ENCODE peak calls at places on chromosomes 5 and 9, in seven cellular contexts. O, G, T, H, X, R and W are unnamed samples.

GRCh38 chr9:92988215-92988731 is 41.0 kb downstream of the FGD3 start:
- DNase-seq in G (no peak), R (no peak), H (peak), X (no peak), O (no peak), T (no peak), W (no peak)

GRCh38 chr9:37421914-37422288 is 595 bp upstream of the GRHPR start:
- DNase-seq in X (no peak), G (peak), O (no peak), R (no peak), T (no peak), H (peak), W (no peak)

GRCh38 chr9:127204771-127205470 is 59.7 kb upstream of the GARNL3 start:
- DNase-seq in H (peak), X (no peak), O (no peak), T (no peak), G (no peak), R (no peak), W (no peak)

GRCh38 chr5:149358294-149358651 is 427 bp downstream of the PCYOX1L start:
- DNase-seq in H (no peak), R (peak), X (no peak), G (peak), O (peak), T (peak), W (no peak)

GRCh38 chr9:93095205-93096130 is 549 bp upstream of the CARD19 start:
- DNase-seq in X (peak), R (peak), O (peak), H (peak), G (peak), T (peak), W (peak)

GRCh38 chr9:86353591-86354047 is 591 bp downstream of the TUT7 start:
- DNase-seq in H (no peak), G (no peak), R (no peak), O (no peak), X (no peak), T (no peak), W (no peak)

GRCh38 chr9:38339087-38339486 is 53.4 kb upstream of the ALDH1B1 start:
- DNase-seq in G (no peak), R (no peak), X (no peak), O (no peak), T (no peak), H (no peak), W (no peak)

GRCh38 chr5:82050955-82051354 is 79.1 kb downstream of the ATG10 start:
- DNase-seq in T (no peak), X (no peak), R (no peak), H (no peak), G (no peak), O (no peak), W (no peak)

GRCh38 chr5:77972545-77973252 is 196.6 kb upstream of the TBCA start:
- DNase-seq in O (peak), T (no peak), H (no peak), R (peak), X (no peak), G (no peak), W (no peak)
- TF ChIP-seq CTCF in O (no peak), T (no peak), H (no peak), R (no peak), X (no peak), G (no peak), W (no peak)

GRCh38 chr5:139368613-139369012 is 14.5 kb downstream of the SLC23A1 start:
- DNase-seq in H (no peak), R (no peak), O (no peak), G (no peak), T (no peak), X (no peak), W (no peak)
- TF ChIP-seq CTCF in H (peak), R (no peak), O (no peak), G (no peak), T (no peak), X (no peak), W (no peak)

DNA sequence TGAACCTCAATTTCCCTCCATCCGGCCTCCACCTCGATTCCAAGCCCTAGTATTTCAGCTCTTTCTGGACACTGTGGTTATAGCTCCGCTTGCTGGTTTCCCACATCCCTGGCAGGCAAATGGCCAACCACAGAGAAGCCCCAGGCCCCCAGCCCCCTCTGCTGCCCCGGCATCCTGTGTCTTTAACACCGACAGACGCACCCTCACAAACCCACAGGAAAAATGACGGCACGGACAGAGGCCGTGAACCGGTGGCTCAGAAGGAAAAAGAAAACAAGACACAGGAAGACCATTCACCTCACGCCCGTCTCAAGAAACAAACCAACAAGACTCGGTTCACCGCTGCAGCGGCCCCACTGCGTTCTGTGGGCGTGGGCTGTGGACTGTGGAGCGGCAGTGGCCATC is 1.5 kb upstream of the CLIC3 start:
- DNase-seq in O (no peak), X (no peak), T (peak), R (no peak), G (no peak), H (no peak), W (no peak)
- TF ChIP-seq CTCF in O (no peak), X (no peak), T (no peak), R (no peak), G (no peak), H (no peak), W (no peak)

DNA sequence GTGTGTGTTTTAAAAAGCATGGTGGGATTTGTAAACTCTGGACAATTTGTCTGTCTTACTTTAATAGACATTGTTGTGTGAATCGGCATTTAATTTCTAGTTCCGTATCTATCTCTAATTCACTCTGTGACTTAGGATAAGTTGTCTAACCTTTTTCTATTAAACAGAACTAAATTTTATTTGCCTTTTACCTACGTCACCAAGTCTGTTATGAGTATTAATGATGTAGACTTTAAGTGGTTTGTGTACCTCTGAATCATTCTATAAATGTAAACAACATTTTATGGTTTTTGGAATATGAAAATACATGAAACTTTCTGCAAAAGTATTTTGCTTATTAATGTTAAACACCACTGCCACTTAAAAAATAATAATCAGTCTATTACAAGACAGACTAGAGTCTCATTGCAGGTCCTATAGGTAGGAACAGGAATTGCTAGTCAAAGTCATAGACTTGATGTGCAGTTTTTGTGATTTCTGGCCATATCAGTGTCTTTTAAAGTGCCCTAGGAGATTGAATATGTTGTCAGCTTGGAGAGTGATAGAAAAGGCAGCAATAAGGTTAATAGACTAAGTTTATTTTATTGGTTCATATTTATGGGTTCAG is 5.6 kb downstream of the RBM27 start:
- DNase-seq in H (no peak), X (no peak), O (no peak), R (no peak), G (no peak), T (no peak), W (no peak)
- TF ChIP-seq CTCF in H (peak), X (no peak), O (no peak), R (peak), G (no peak), T (peak), W (no peak)

GRCh38 chr5:140556438-140556837 is 835 bp downstream of the SRA1 start:
- DNase-seq in X (no peak), O (no peak), R (no peak), G (no peak), H (no peak), T (no peak), W (no peak)

GRCh38 chr5:140558542-140558941 is 1.3 kb upstream of the SRA1 start:
- DNase-seq in R (no peak), H (no peak), O (no peak), X (no peak), T (no peak), G (no peak), W (no peak)

GRCh38 chr5:140557965-140558364 is 692 bp upstream of the SRA1 start:
- DNase-seq in O (no peak), H (no peak), R (no peak), G (no peak), T (no peak), X (no peak), W (no peak)

GRCh38 chr5:140555747-140556312 is 1.4 kb downstream of the SRA1 start:
- DNase-seq in G (no peak), X (no peak), O (no peak), H (no peak), R (no peak), T (no peak), W (no peak)

DNA sequence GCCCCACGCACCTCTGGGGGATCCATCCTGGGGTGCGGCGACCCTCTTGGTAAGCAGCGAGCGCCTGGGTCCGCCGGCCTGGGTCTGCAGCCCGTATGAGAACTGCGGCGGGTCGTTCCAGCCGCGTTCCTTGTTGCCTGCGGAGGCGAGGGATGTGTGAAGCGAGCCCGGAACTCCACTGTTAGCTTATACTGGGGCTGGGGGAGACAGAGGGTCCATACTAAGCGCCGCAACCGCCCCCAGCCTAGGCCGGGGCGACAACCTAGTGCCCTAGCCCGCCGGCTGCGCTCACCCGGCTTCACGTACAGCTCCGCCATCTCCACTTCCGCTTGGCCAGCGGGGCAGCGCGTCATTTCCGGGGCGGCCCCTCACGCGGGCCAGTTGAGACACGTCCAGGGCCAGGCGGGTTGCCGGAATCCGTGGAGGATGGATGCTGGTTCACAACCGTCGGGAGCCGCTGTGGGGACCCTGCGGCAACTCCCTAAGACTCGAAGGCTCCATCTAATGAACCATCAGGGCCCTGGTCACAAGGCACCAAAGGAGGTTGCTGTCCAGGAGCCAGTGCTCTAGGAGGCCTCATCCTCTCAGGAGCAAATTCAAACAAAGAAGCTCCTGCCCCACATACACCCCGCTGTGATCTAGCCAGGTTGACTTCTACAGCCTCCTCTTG is at the start of gene SRA1:
- DNase-seq in G (peak), R (peak), X (peak), H (peak), T (peak), O (peak), W (peak)
- TF ChIP-seq CTCF in G (no peak), R (no peak), X (no peak), H (no peak), T (no peak), O (no peak), W (no peak)

DNA sequence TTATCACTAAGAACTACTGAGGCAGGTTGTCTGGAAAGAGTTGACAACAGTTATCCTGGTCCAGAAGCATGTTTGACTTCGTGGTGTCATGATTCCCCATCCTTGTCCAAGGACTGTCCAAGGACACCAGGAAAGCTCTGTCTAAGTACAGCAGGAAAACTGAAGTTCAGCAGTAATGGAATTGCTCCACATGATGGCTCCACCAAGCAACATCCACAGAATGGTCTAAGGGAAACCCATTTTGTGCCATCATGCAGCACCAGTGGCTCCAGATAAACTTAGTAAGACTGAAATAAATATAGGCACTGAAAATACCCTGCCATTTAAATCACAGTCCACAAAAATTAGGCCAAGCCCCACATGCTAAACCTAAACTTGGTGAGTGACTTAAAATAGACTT is 192.8 kb downstream of the CDH18 start:
- DNase-seq in O (no peak), T (no peak), R (no peak), G (no peak), X (no peak), H (no peak), W (no peak)
- TF ChIP-seq CTCF in O (no peak), T (no peak), R (no peak), G (no peak), X (no peak), H (peak), W (no peak)

GRCh38 chr9:89234636-89235035 is 56.0 kb upstream of the SHC3 start:
- DNase-seq in T (no peak), G (peak), O (peak), H (peak), X (no peak), R (peak), W (no peak)
- TF ChIP-seq CTCF in T (no peak), G (peak), O (peak), H (peak), X (no peak), R (no peak), W (no peak)